ENCODE peak calls at places on chromosomes 12 and 14, in five cellular contexts. D is aorta; W is left ventricle myocardium inferior; V is CD4-positive, CD25-positive, alpha-beta regulatory T cell; T is A549. M is an unnamed sample. For H3K4me1, the result is how much of the 10 kb centered on the place peaks cover.

GRCh38 chr14:60649815-60650381 is 621 bp upstream of the SIX1 start:
- DNase-seq in D (no peak), W (no peak), V (no peak), T (no peak), M (no peak)

GRCh38 chr12:91980345-91980744 is 165.3 kb downstream of the BTG1 start:
- DNase-seq in D (no peak), W (no peak), V (no peak), T (no peak), M (no peak)

GRCh38 chr12:131105736-131106356 is 152.1 kb downstream of the ADGRD1 start:
- DNase-seq in D (peak), W (no peak), V (no peak), T (no peak), M (no peak)

GRCh38 chr12:118060301-118061010 is 523 bp downstream of the WSB2 start:
- DNase-seq in D (peak), W (peak), V (peak), T (peak), M (peak)

GRCh38 chr14:104131968-104132732 is 6.2 kb upstream of the KIF26A start:
- DNase-seq in D (peak), W (no peak), V (no peak), T (no peak), M (no peak)

GRCh38 chr14:77120771-77121743 is 20.5 kb downstream of the ZDHHC22 start:
- DNase-seq in D (no peak), W (no peak), V (peak), T (no peak), M (no peak)

GRCh38 chr14:104135904-104136471 is 2.4 kb upstream of the KIF26A start:
- DNase-seq in D (peak), W (peak), V (no peak), T (no peak), M (peak)

GRCh38 chr12:95117178-95117599 is 43.8 kb upstream of the NR2C1 start:
- DNase-seq in D (no peak), W (no peak), V (peak), T (peak), M (no peak)

GRCh38 chr12:29719381-29719780 is 64.4 kb downstream of the TMTC1 start:
- DNase-seq in D (no peak), W (no peak), V (no peak), T (no peak), M (no peak)

GRCh38 chr14:85003805-85004204 is 526.1 kb upstream of the FLRT2 start:
- DNase-seq in D (no peak), W (no peak), V (no peak), T (no peak), M (no peak)

GRCh38 chr14:58638231-58639205 is 756 bp downstream of the DACT1 start:
- DNase-seq in D (peak), W (peak), V (no peak), T (no peak), M (no peak)

DNA sequence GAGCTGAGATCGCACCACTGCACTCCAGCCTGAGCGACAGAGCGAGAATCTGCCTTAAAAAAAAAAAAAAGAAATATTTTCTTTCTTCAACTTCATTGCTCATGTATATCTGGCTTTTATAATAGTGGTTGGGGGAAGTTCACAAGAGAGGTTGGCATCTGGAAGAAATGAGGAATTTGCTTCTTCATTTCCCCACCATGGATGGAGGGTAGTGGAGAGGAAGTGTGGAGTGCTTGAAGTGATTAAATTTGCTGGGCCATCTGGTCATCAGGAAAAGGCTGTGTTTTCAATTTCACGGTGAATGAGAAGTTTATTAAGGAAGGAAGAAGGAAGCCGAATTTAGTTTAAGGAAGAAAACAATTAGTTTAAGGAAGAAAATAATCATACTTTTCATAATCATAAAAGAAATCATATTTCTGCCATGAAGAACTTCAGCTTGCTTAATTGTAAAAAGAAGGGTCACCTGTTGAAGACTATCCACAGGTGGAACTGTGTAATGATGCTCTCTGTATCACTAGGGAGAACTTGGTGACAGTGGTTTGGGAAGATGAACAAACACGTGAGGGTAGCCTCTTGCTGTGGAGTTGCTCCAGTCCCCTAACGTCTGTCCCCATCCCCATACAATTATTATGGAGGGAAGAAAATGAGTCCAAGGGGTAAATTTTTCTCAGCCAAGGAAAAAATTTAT is 197.3 kb upstream of the ARHGAP5 start:
- DNase-seq in D (no peak), W (no peak), V (no peak), T (no peak), M (no peak)
- H3K27ac ChIP-seq in D (no peak), W (peak), V (no peak), T (no peak), M (no peak)

GRCh38 chr12:16972923-16973770 is 367.2 kb upstream of the LMO3 start:
- DNase-seq in D (no peak), W (no peak), V (no peak), T (no peak), M (no peak)
- H3K4me1 ChIP-seq in D (under half), W (under half), V (under half), T (under half), M (under half)

GRCh38 chr12:122870867-122871664 is 24.9 kb downstream of the VPS37B start:
- DNase-seq in D (peak), W (no peak), V (no peak), T (no peak), M (peak)

GRCh38 chr12:122872815-122873361 is 23.0 kb downstream of the VPS37B start:
- DNase-seq in D (peak), W (no peak), V (no peak), T (no peak), M (no peak)

GRCh38 chr12:122873540-122873939 is 22.4 kb downstream of the VPS37B start:
- DNase-seq in D (peak), W (no peak), V (no peak), T (no peak), M (no peak)

GRCh38 chr12:122870163-122870842 is 25.6 kb downstream of the VPS37B start:
- DNase-seq in D (peak), W (no peak), V (no peak), T (no peak), M (no peak)

DNA sequence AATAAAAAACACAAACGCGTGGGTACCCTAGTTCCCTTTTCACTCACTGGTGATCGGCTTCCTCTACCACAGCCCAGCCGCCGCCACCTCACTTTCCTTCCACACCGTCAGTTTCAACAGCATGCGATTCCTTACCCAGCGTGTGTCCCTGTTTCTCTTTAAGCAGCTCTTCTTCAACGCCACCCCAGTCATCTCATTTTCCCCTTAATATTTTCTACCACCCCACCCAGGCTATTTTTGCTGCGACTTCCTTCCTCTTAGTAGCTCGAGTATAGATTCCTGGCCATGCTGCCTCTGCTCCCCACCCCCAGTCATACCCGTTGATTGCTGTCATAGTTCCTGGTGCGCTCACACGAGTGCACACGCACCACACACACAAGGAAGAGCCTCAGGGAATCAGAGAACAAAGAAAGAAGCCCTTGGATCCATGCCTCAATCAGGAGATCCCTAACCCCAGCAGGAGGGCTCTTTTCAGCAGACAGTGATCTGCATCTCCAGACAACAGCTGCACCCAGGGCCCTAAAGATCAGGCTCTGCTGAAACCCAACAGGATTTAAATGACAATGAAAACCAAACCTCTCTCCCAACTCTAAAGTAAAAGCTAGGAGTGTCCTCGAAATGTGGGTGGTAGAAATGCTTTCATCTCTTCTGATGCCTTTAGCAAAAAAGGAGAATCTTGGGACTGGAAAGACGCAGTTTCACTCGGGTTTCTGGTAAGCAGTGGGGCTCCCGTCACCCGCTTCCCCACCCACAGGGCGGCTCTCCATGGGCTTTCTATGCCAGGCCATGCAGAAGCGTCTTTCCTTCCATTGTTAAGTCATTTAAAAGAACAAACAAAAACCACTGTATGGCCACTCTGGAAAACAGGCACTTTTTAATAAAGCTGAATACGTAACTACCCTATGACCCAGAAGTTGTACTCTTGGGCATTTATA is 23.8 kb downstream of the VPS37B start:
- DNase-seq in D (peak), W (peak), V (no peak), T (no peak), M (peak)
- H3K4me3 ChIP-seq in D (no peak), W (peak), V (peak), T (no peak), M (peak)

GRCh38 chr14:92990456-92991430 is 67.8 kb downstream of the CHGA start:
- DNase-seq in D (peak), W (peak), V (no peak), T (no peak), M (peak)
- H3K27ac ChIP-seq in D (no peak), W (peak), V (no peak), T (no peak), M (no peak)

GRCh38 chr14:68892961-68893360 is 86.1 kb downstream of the ACTN1 start:
- DNase-seq in D (no peak), W (no peak), V (no peak), T (no peak), M (no peak)

GRCh38 chr14:68888883-68889282 is 90.2 kb downstream of the ACTN1 start:
- DNase-seq in D (peak), W (no peak), V (no peak), T (no peak), M (no peak)

GRCh38 chr14:68891851-68892660 is 87.0 kb downstream of the ACTN1 start:
- DNase-seq in D (peak), W (no peak), V (no peak), T (no peak), M (no peak)

GRCh38 chr14:68888025-68888850 is 90.9 kb downstream of the ACTN1 start:
- DNase-seq in D (peak), W (peak), V (no peak), T (no peak), M (no peak)

DNA sequence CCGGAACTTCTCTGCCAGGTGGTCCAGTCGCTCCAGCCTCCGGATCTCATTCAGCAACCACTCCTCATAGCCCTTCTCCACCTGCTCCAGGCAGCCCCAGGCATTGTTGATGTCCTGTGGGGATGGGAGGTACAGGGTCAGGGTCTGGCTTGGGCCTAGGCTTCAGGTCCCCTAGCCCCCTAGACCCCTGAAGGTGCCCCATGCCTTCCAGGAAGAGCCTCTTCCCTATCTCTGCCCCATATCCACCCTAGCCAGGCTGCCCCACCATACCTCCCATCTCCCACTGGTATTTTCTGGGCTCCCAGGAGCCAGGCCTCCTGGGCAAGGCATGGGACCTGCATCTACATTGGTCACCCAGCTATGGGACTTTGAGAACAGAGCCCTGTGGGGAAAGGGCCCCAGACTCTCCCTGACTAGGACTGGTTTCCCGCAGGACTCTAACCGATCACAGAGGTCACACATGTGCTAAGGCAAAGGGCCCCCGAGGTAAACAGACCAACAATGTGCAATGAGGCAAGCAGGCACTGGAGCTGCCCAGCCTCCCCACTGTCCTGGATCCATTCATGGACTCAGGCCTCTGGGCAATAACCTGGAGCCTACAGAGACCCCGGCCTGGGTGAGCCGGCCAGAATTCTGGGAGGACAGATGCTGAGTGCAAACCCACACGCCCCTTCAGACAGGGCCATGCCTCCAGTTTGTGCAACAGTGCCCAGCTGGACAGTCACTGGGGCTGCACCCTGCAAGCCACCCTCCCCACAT is 88.8 kb downstream of the ACTN1 start:
- DNase-seq in D (no peak), W (no peak), V (no peak), T (no peak), M (no peak)
- H3K4me1 ChIP-seq in D (under half), W (under half), V (under half), T (under half), M (under half)

GRCh38 chr14:68549966-68550705 is 242.7 kb downstream of the ZFP36L1 start:
- DNase-seq in D (no peak), W (no peak), V (no peak), T (no peak), M (no peak)

GRCh38 chr14:68546839-68547238 is 246.0 kb downstream of the ZFP36L1 start:
- DNase-seq in D (no peak), W (no peak), V (no peak), T (no peak), M (no peak)

GRCh38 chr14:68549057-68549421 is 243.8 kb downstream of the ZFP36L1 start:
- DNase-seq in D (no peak), W (no peak), V (no peak), T (peak), M (no peak)

GRCh38 chr14:68547305-68548193 is 245.3 kb downstream of the ZFP36L1 start:
- DNase-seq in D (no peak), W (no peak), V (no peak), T (peak), M (no peak)

DNA sequence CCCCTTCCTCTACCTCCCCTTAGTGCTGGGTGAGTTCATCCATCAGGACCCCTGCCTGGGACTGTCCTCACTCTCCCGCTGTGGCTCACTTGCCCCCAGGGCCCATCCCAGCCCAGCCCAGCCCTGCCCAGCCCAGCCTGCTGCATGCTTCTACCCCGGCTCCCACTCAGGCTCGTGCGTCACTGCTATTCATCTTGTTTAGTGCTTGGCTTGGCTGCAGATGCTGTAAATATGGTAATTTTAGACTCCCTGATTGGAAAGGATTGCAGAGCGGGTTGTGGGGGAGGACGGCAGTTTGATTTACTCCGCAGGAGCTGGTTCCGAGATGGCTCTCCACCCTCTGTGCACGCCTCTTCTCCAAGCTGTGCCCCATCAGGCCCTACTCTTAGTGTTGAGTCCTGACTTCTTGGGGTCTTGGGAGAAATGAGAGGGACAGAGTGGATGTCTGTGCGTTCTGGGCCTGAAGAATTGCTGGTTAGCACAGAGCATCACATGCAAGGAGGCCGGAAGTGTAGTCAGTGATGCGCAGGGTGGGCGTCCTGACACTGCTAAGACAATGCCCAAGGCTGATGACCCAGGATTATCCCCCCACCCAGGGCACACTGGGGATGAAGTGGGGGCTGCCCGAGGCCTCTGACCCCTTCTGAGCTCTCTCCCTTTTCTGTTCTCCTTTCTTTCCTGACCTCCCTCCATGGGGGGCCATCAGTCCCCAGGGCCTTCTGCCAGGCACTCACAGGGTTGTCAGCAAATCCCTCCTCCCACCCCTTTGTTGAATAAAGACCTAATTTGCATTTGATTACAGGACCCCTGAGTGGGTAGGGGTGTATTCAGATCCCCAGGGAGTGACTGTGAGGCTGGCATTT is 244.4 kb downstream of the ZFP36L1 start:
- DNase-seq in D (peak), W (peak), V (no peak), T (peak), M (peak)
- H3K4me3 ChIP-seq in D (no peak), W (no peak), V (no peak), T (no peak), M (no peak)